ENCODE peak calls at places on chromosomes 2 and 18, in ten cellular contexts. F, B, C, R, Y, I, J, Q, S and O are unnamed samples.

GRCh38 chr18:59839931-59840685 is 59.7 kb upstream of the PMAIP1 start:
- DNase-seq in F (no peak), B (no peak), C (no peak), R (no peak), Y (no peak), I (no peak), J (no peak), Q (no peak), S (no peak), O (no peak)

GRCh38 chr2:237864030-237864931 is 4.9 kb downstream of the RAMP1 start:
- DNase-seq in F (no peak), B (peak; percentile 63), C (no peak), R (no peak), Y (no peak), I (no peak), J (no peak), Q (peak; percentile 21), S (no peak), O (no peak)

GRCh38 chr2:12169721-12170120 is 423.3 kb downstream of the LPIN1 start:
- DNase-seq in F (no peak), B (no peak), C (peak; percentile 32), R (no peak), Y (no peak), I (no peak), J (peak; percentile 89), Q (no peak), S (no peak), O (no peak)

GRCh38 chr18:48590678-48591077 is 51.8 kb downstream of the CTIF start:
- DNase-seq in F (no peak), B (no peak), C (peak; percentile 93), R (no peak), Y (peak; percentile 43), I (no peak), J (peak; percentile 92), Q (no peak), S (no peak), O (no peak)

GRCh38 chr2:104755026-104755856 is 98.7 kb upstream of the POU3F3 start:
- DNase-seq in F (no peak), B (peak; percentile 75), C (no peak), R (no peak), Y (no peak), I (no peak), J (peak; percentile 19), Q (no peak), S (no peak), O (no peak)

GRCh38 chr18:31942301-31942998 is 478 bp downstream of the TRAPPC8 start:
- DNase-seq in F (no peak), B (peak; percentile 91), C (peak; percentile 63), R (peak; percentile 10), Y (peak; percentile 1), I (peak; percentile 58), J (peak; percentile 45), Q (peak; percentile 86), S (peak; percentile 39), O (no peak)

GRCh38 chr2:128449226-128450061 is 130.8 kb upstream of the HS6ST1 start:
- DNase-seq in F (no peak), B (peak; percentile 67), C (no peak), R (no peak), Y (no peak), I (peak; percentile 81), J (no peak), Q (no peak), S (no peak), O (no peak)

GRCh38 chr2:168443818-168444217 is 12.3 kb upstream of the CERS6 start:
- DNase-seq in F (no peak), B (no peak), C (no peak), R (no peak), Y (peak; percentile 6), I (no peak), J (no peak), Q (no peak), S (no peak), O (no peak)

GRCh38 chr2:128644156-128644555 is 325.5 kb upstream of the HS6ST1 start:
- DNase-seq in F (no peak), B (peak; percentile 25), C (no peak), R (no peak), Y (no peak), I (no peak), J (no peak), Q (no peak), S (no peak), O (no peak)

GRCh38 chr2:170368370-170368769 is 190.4 kb downstream of the MYO3B start:
- DNase-seq in F (no peak), B (no peak), C (no peak), R (no peak), Y (no peak), I (no peak), J (no peak), Q (no peak), S (no peak), O (no peak)

GRCh38 chr18:37805773-37806380 is 240.3 kb upstream of the CELF4 start:
- DNase-seq in F (no peak), B (no peak), C (no peak), R (no peak), Y (no peak), I (no peak), J (no peak), Q (no peak), S (no peak), O (no peak)

GRCh38 chr2:177239934-177240600 is 24.5 kb downstream of the NFE2L2 start:
- DNase-seq in F (peak; percentile 66), B (no peak), C (peak; percentile 80), R (no peak), Y (peak; percentile 70), I (no peak), J (peak; percentile 58), Q (peak; percentile 49), S (peak; percentile 53), O (no peak)

GRCh38 chr2:96345403-96345802 is 9.8 kb downstream of the NCAPH start:
- DNase-seq in F (no peak), B (no peak), C (no peak), R (no peak), Y (peak; percentile 21), I (no peak), J (no peak), Q (no peak), S (no peak), O (no peak)
- TF ChIP-seq CTCF in F (no peak), B (peak; percentile 19), C (peak; percentile 14), R (no peak), Y (no peak), I (no peak), J (peak; percentile 36), Q (no peak), S (no peak), O (peak; percentile 13)

GRCh38 chr2:231679906-231680283 is 28.4 kb upstream of the PTMA start:
- DNase-seq in F (no peak), B (no peak), C (no peak), R (no peak), Y (no peak), I (no peak), J (no peak), Q (no peak), S (no peak), O (no peak)
- TF ChIP-seq CTCF in F (no peak), B (no peak), C (no peak), R (no peak), Y (no peak), I (no peak), J (no peak), Q (no peak), S (no peak), O (no peak)

GRCh38 chr18:55448390-55448789 is 139.6 kb downstream of the TCF4 start:
- DNase-seq in F (no peak), B (no peak), C (no peak), R (no peak), Y (no peak), I (no peak), J (no peak), Q (no peak), S (no peak), O (no peak)

GRCh38 chr18:55449412-55450140 is 138.4 kb downstream of the TCF4 start:
- DNase-seq in F (no peak), B (no peak), C (no peak), R (no peak), Y (no peak), I (no peak), J (no peak), Q (no peak), S (no peak), O (no peak)

GRCh38 chr18:55447672-55448018 is 140.3 kb downstream of the TCF4 start:
- DNase-seq in F (no peak), B (no peak), C (no peak), R (no peak), Y (no peak), I (no peak), J (no peak), Q (no peak), S (no peak), O (no peak)

GRCh38 chr18:55444496-55444895 is 143.5 kb downstream of the TCF4 start:
- DNase-seq in F (no peak), B (no peak), C (no peak), R (no peak), Y (no peak), I (no peak), J (no peak), Q (no peak), S (no peak), O (no peak)

GRCh38 chr18:55446996-55447671 is 140.9 kb downstream of the TCF4 start:
- DNase-seq in F (no peak), B (no peak), C (no peak), R (no peak), Y (no peak), I (no peak), J (no peak), Q (no peak), S (no peak), O (no peak)
- TF ChIP-seq CTCF in F (no peak), B (no peak), C (no peak), R (no peak), Y (no peak), I (no peak), J (no peak), Q (no peak), S (no peak), O (no peak)

GRCh38 chr2:117703868-117704267 is 110.6 kb upstream of the DDX18 start:
- DNase-seq in F (no peak), B (no peak), C (no peak), R (no peak), Y (no peak), I (no peak), J (no peak), Q (no peak), S (no peak), O (no peak)
- TF ChIP-seq CTCF in F (no peak), B (no peak), C (no peak), R (no peak), Y (no peak), I (no peak), J (no peak), Q (no peak), S (no peak), O (peak; percentile 6)